ENCODE peak calls at places on chromosomes 6 and 20, in four cellular contexts. One of them, this sample, is unnamed.

GRCh38 chr6:159090530-159091306 is 45.9 kb upstream of the TAGAP start:
- DNase-seq in aorta: no peak
- DNase-seq in Panc1: no peak
- DNase-seq in LoVo: no peak
- DNase-seq in this sample: no peak

GRCh38 chr6:140445474-140446004 is 1071.1 kb upstream of the CITED2 start:
- DNase-seq in aorta: no peak
- DNase-seq in Panc1: no peak
- DNase-seq in LoVo: no peak
- DNase-seq in this sample: no peak

GRCh38 chr6:122289721-122290501 is 109.5 kb upstream of the HSF2 start:
- DNase-seq in aorta: no peak
- DNase-seq in Panc1: peak
- DNase-seq in LoVo: no peak
- DNase-seq in this sample: peak

GRCh38 chr20:6599876-6600275 is 167.6 kb upstream of the BMP2 start:
- DNase-seq in aorta: no peak
- DNase-seq in Panc1: no peak
- DNase-seq in LoVo: no peak
- DNase-seq in this sample: no peak

GRCh38 chr6:144500886-144501285 is 215.8 kb downstream of the UTRN start:
- DNase-seq in aorta: no peak
- DNase-seq in Panc1: no peak
- DNase-seq in LoVo: no peak
- DNase-seq in this sample: no peak

GRCh38 chr6:13485923-13486557 is 1.4 kb downstream of the GFOD1 start:
- DNase-seq in aorta: no peak
- DNase-seq in Panc1: no peak
- DNase-seq in LoVo: peak
- DNase-seq in this sample: no peak

GRCh38 chr6:17574871-17575560 is 25.1 kb upstream of the FAM8A1 start:
- DNase-seq in aorta: no peak
- DNase-seq in Panc1: no peak
- DNase-seq in LoVo: no peak
- DNase-seq in this sample: peak

GRCh38 chr6:15073344-15073789 is 172.5 kb upstream of the JARID2 start:
- DNase-seq in aorta: no peak
- DNase-seq in Panc1: no peak
- DNase-seq in LoVo: no peak
- DNase-seq in this sample: no peak

GRCh38 chr6:147282566-147282959 is 78.3 kb downstream of the STXBP5 start:
- DNase-seq in aorta: no peak
- DNase-seq in Panc1: no peak
- DNase-seq in LoVo: no peak
- DNase-seq in this sample: no peak

GRCh38 chr6:52503853-52504777 is 72.7 kb downstream of the TRAM2 start:
- DNase-seq in aorta: peak
- DNase-seq in Panc1: peak
- DNase-seq in LoVo: peak
- DNase-seq in this sample: no peak

GRCh38 chr20:22333885-22334545 is 250.4 kb downstream of the FOXA2 start:
- DNase-seq in aorta: peak
- DNase-seq in Panc1: no peak
- DNase-seq in LoVo: peak
- DNase-seq in this sample: peak

GRCh38 chr6:27667016-27667415 is 194.1 kb upstream of the ZNF184 start:
- DNase-seq in aorta: no peak
- DNase-seq in Panc1: no peak
- DNase-seq in LoVo: no peak
- DNase-seq in this sample: no peak

GRCh38 chr6:136962661-136963060 is 40.6 kb downstream of the SLC35D3 start:
- DNase-seq in aorta: no peak
- DNase-seq in Panc1: no peak
- DNase-seq in LoVo: peak
- DNase-seq in this sample: no peak

GRCh38 chr20:20743511-20744169 is 31.2 kb upstream of the RALGAPA2 start:
- DNase-seq in aorta: peak
- DNase-seq in Panc1: no peak
- DNase-seq in LoVo: no peak
- DNase-seq in this sample: no peak

GRCh38 chr20:19288636-19289035 is 76.2 kb downstream of the SLC24A3 start:
- DNase-seq in aorta: no peak
- DNase-seq in Panc1: no peak
- DNase-seq in LoVo: no peak
- DNase-seq in this sample: no peak

GRCh38 chr20:20211274-20211987 is 156.5 kb upstream of the INSM1 start:
- DNase-seq in aorta: no peak
- DNase-seq in Panc1: no peak
- DNase-seq in LoVo: peak
- DNase-seq in this sample: no peak

GRCh38 chr20:460707-461106 is 1.6 kb downstream of the TBC1D20 start:
- DNase-seq in aorta: no peak
- DNase-seq in Panc1: no peak
- DNase-seq in LoVo: no peak
- DNase-seq in this sample: no peak

This sample was measured in amniotic stem cell.